ENCODE peak calls at places on chromosomes 12 and 14, in ten cellular contexts. Z is stimulated activated CD4-positive, alpha-beta T cell treated with anti-CD3 and anti-CD28 coated beads, TNF-alpha, amount 100 ng/mL, for 48 hours; L is endothelial cell; J is iris pigment epithelial cell; Y is central memory CD4-positive, alpha-beta T cell; O is Kasumi-1; N is KG1; M is COR-L47; D is activated gamma-delta T cell treated with Interleukin-2 at 50 U/mL for 16 hours; Q is Right ventricle myocardium inferior. A is an unnamed sample.

GRCh38 chr12:14714437-14714836 is 18.0 kb upstream of the GUCY2C start:
- DNase-seq in L (no peak), O (no peak), Q (no peak), M (peak), Y (no peak), N (no peak), J (no peak), Z (no peak), D (no peak), A (no peak)

GRCh38 chr12:75722714-75723200 is 211.3 kb upstream of the KRR1 start:
- DNase-seq in L (no peak), M (peak), O (peak), N (peak), D (peak), Q (no peak), J (peak), Z (peak), Y (peak), A (no peak)

GRCh38 chr12:82627799-82628198 is 58.9 kb upstream of the TMTC2 start:
- DNase-seq in O (peak), D (no peak), J (peak), Q (no peak), Z (no peak), M (peak), Y (no peak), L (no peak), N (no peak), A (peak)

GRCh38 chr12:76554411-76555225 is 5.0 kb downstream of the OSBPL8 start:
- DNase-seq in D (no peak), O (peak), M (no peak), Z (no peak), L (no peak), Q (no peak), J (no peak), Y (no peak), N (no peak), A (no peak)

GRCh38 chr12:106960443-106960842 is 4.7 kb downstream of the TMEM263 start:
- DNase-seq in N (no peak), M (no peak), L (no peak), O (no peak), Z (no peak), J (no peak), Y (no peak), Q (no peak), D (no peak), A (no peak)

GRCh38 chr12:84760091-84760490 is 152.5 kb downstream of the SLC6A15 start:
- DNase-seq in O (no peak), N (no peak), Q (no peak), L (no peak), Z (no peak), D (no peak), M (no peak), Y (no peak), J (no peak), A (no peak)

GRCh38 chr14:32217301-32217700 is 14.2 kb upstream of the RNU6-8 start:
- DNase-seq in Q (no peak), L (no peak), D (no peak), O (peak), Y (no peak), N (peak), J (no peak), Z (no peak), M (no peak), A (no peak)

GRCh38 chr12:54355104-54355815 is 9.0 kb downstream of the GPR84 start:
- DNase-seq in Y (no peak), M (no peak), D (no peak), L (no peak), N (no peak), Z (no peak), Q (no peak), O (no peak), J (no peak), A (no peak)

GRCh38 chr12:100533326-100533725 is 40.2 kb upstream of the GAS2L3 start:
- DNase-seq in J (no peak), Y (no peak), Q (no peak), O (no peak), N (no peak), M (no peak), Z (no peak), L (no peak), D (no peak), A (no peak)

GRCh38 chr12:118055865-118056773 is 4.9 kb downstream of the WSB2 start:
- DNase-seq in D (no peak), J (no peak), M (no peak), O (no peak), Z (no peak), N (no peak), Q (no peak), Y (no peak), L (no peak), A (no peak)

GRCh38 chr14:60933920-60934655 is 46.8 kb downstream of the TRMT5 start:
- DNase-seq in O (no peak), M (no peak), Q (no peak), Y (no peak), Z (no peak), D (no peak), N (no peak), J (no peak), L (no peak), A (no peak)

GRCh38 chr12:19277707-19278106 is 148.2 kb downstream of the PLEKHA5 start:
- DNase-seq in J (no peak), D (no peak), Z (no peak), Y (no peak), O (no peak), M (no peak), Q (no peak), L (no peak), N (no peak), A (no peak)

GRCh38 chr12:110581951-110582285 is 1.2 kb downstream of the PPTC7 start:
- DNase-seq in O (no peak), N (no peak), L (no peak), M (no peak), Q (no peak), J (no peak), Y (no peak), D (no peak), Z (no peak), A (no peak)

GRCh38 chr12:18747960-18748359 is 10.0 kb downstream of the CAPZA3 start:
- DNase-seq in O (no peak), N (no peak), J (peak), Y (no peak), M (no peak), D (no peak), L (no peak), Q (no peak), Z (no peak), A (no peak)

GRCh38 chr14:56632192-56632591 is 52.6 kb downstream of the TMEM260 start:
- DNase-seq in Y (no peak), N (no peak), O (no peak), J (no peak), Z (no peak), M (no peak), L (no peak), Q (no peak), D (no peak), A (no peak)

GRCh38 chr14:66322564-66322963 is 163.6 kb upstream of the CCDC196 start:
- DNase-seq in J (no peak), Y (no peak), D (no peak), Z (no peak), O (no peak), L (no peak), N (no peak), Q (no peak), M (no peak), A (no peak)

GRCh38 chr14:101591121-101591520 is 29.8 kb downstream of the DIO3 start:
- DNase-seq in Z (no peak), Q (no peak), J (no peak), D (no peak), Y (no peak), O (no peak), N (no peak), M (no peak), L (no peak), A (no peak)

GRCh38 chr12:89084751-89085150 is 267.6 kb downstream of the DUSP6 start:
- DNase-seq in Q (peak), M (no peak), Y (no peak), N (no peak), L (no peak), D (no peak), O (no peak), J (peak), Z (no peak), A (no peak)

GRCh38 chr12:56839489-56840442 is 76.6 kb downstream of the HSD17B6 start:
- DNase-seq in Y (no peak), O (peak), M (peak), Z (no peak), N (no peak), Q (peak), L (peak), J (peak), D (peak), A (peak)

GRCh38 chr12:54765652-54766051 is 88.7 kb upstream of the MUCL1 start:
- DNase-seq in O (no peak), Q (no peak), D (no peak), Z (no peak), M (no peak), L (no peak), N (no peak), Y (no peak), J (no peak), A (no peak)

GRCh38 chr14:104320611-104321086 is 182.3 kb downstream of the KIF26A start:
- DNase-seq in J (no peak), N (no peak), M (no peak), O (no peak), L (peak), Q (no peak), D (no peak), Z (no peak), Y (no peak), A (no peak)

GRCh38 chr14:73258845-73259611 is 21.7 kb downstream of the PAPLN start:
- DNase-seq in J (no peak), N (no peak), Y (no peak), M (no peak), Z (no peak), L (no peak), Q (no peak), D (no peak), O (no peak), A (no peak)

GRCh38 chr12:15393037-15393436 is 70.7 kb downstream of the PTPRO start:
- DNase-seq in Z (no peak), O (no peak), Y (no peak), Q (no peak), D (no peak), L (no peak), J (no peak), M (no peak), N (no peak), A (no peak)

GRCh38 chr14:78840898-78841297 is 670.7 kb downstream of the NRXN3 start:
- DNase-seq in Z (no peak), D (no peak), L (no peak), O (no peak), N (no peak), M (no peak), J (no peak), Y (no peak), Q (no peak), A (no peak)

GRCh38 chr12:95881331-95881955 is 22.7 kb downstream of the SNRPF start:
- DNase-seq in Y (no peak), Z (no peak), N (no peak), L (no peak), O (no peak), M (peak), D (no peak), J (peak), Q (no peak), A (no peak)

GRCh38 chr12:15584366-15585041 is 204.7 kb downstream of the EPS8 start:
- DNase-seq in L (no peak), D (peak), Q (no peak), J (peak), O (peak), N (no peak), Z (no peak), M (no peak), Y (peak), A (peak)

GRCh38 chr12:104643921-104644669 is 187.3 kb downstream of the CHST11 start:
- DNase-seq in Y (peak), J (no peak), O (peak), D (peak), M (peak), N (no peak), L (no peak), Q (no peak), Z (no peak), A (no peak)

GRCh38 chr14:85131523-85131922 is 398.4 kb upstream of the FLRT2 start:
- DNase-seq in O (no peak), N (no peak), D (no peak), L (no peak), Y (no peak), Q (no peak), J (no peak), Z (no peak), M (peak), A (no peak)